ENCODE peak calls at places on chromosomes 4 and X, in seven cellular contexts. U, Z, T, J, N, G and Q are unnamed samples.

GRCh38 chr4:92359481-92359880 is 55.7 kb downstream of the GRID2 start:
- DNase-seq in Z (no peak), N (no peak), U (no peak), G (no peak), J (no peak), T (no peak), Q (no peak)

GRCh38 chr4:16129336-16129735 is 45.5 kb upstream of the PROM1 start:
- DNase-seq in N (no peak), Z (no peak), J (no peak), U (no peak), G (no peak), T (no peak), Q (no peak)

GRCh38 chrX:21408776-21409175 is 34.6 kb downstream of the CNKSR2 start:
- DNase-seq in N (no peak), T (no peak), G (no peak), U (no peak), Z (no peak), J (no peak), Q (no peak)

GRCh38 chrX:69618803-69619202 is 2.9 kb downstream of the EDA start:
- DNase-seq in G (peak; percentile 28), J (no peak), N (peak; percentile 4), T (no peak), U (no peak), Z (no peak), Q (no peak)

GRCh38 chr4:15368906-15369305 is 58.9 kb upstream of the C1QTNF7 start:
- DNase-seq in Z (no peak), T (no peak), G (peak; percentile 76), N (no peak), U (no peak), J (no peak), Q (no peak)

GRCh38 chrX:15566244-15566643 is 34.5 kb downstream of the ACE2 start:
- DNase-seq in N (no peak), Z (no peak), U (no peak), G (no peak), J (no peak), T (no peak), Q (no peak)

GRCh38 chr4:164902608-164903007 is 25.6 kb downstream of the APELA start:
- DNase-seq in J (no peak), T (no peak), G (no peak), U (no peak), N (no peak), Z (no peak), Q (no peak)

GRCh38 chr4:91935217-91935616 is 368.5 kb upstream of the GRID2 start:
- DNase-seq in J (no peak), G (no peak), Z (no peak), T (no peak), U (peak; percentile 52), N (no peak), Q (no peak)

GRCh38 chr4:151860561-151861093 is 99.8 kb upstream of the GATB start:
- DNase-seq in N (no peak), J (no peak), T (no peak), Z (no peak), U (no peak), G (no peak), Q (no peak)

GRCh38 chr4:146450524-146450923 is 71.2 kb downstream of the SLC10A7 start:
- DNase-seq in G (peak; percentile 30), J (no peak), N (no peak), T (no peak), Z (no peak), U (no peak), Q (no peak)

GRCh38 chr4:152983221-152983620 is 47.1 kb downstream of the FHDC1 start:
- DNase-seq in G (no peak), Z (no peak), J (no peak), T (no peak), U (peak; percentile 89), N (no peak), Q (no peak)

GRCh38 chr4:445410-445809 is 53.5 kb downstream of the ZNF721 start:
- DNase-seq in Z (no peak), U (no peak), N (no peak), G (no peak), T (no peak), J (no peak), Q (no peak)

GRCh38 chr4:93759506-93759905 is 69.0 kb upstream of the ATOH1 start:
- DNase-seq in J (no peak), U (no peak), G (no peak), Z (no peak), T (no peak), N (no peak), Q (no peak)

GRCh38 chrX:41695464-41695863 is 6.7 kb downstream of the GPR34 start:
- DNase-seq in N (no peak), U (no peak), T (no peak), J (no peak), G (peak; percentile 86), Z (no peak), Q (no peak)

GRCh38 chr4:87844476-87844875 is 11.7 kb downstream of the MEPE start:
- DNase-seq in J (no peak), Z (no peak), T (no peak), N (no peak), U (no peak), G (peak; percentile 24), Q (no peak)

GRCh38 chrX:153725039-153725831 is 579 bp downstream of the ABCD1 start:
- DNase-seq in T (no peak), Z (no peak), J (no peak), G (no peak), N (no peak), U (peak; percentile 65), Q (no peak)

GRCh38 chrX:123884809-123885408 is 25.1 kb downstream of the XIAP start:
- DNase-seq in U (no peak), J (no peak), G (peak; percentile 67), N (no peak), T (no peak), Z (no peak), Q (no peak)

GRCh38 chr4:1008840-1009646 is 2.4 kb upstream of the FGFRL1 start:
- DNase-seq in G (no peak), U (peak; percentile 79), J (peak; percentile 79), Z (peak; percentile 74), N (no peak), T (no peak), Q (no peak)

GRCh38 chr4:71586087-71586763 is 197.7 kb downstream of the GC start:
- DNase-seq in G (no peak), J (no peak), Z (no peak), T (no peak), U (no peak), N (no peak), Q (no peak)

GRCh38 chrX:114017086-114017485 is 566.8 kb upstream of the HTR2C start:
- DNase-seq in N (no peak), U (no peak), J (no peak), T (no peak), G (no peak), Z (no peak), Q (no peak)

GRCh38 chr4:40579983-40580382 is 49.7 kb downstream of the RBM47 start:
- DNase-seq in N (peak; percentile 96), T (no peak), U (no peak), Z (no peak), J (no peak), G (peak; percentile 21), Q (no peak)

GRCh38 chr4:92253986-92254671 is 49.6 kb upstream of the GRID2 start:
- DNase-seq in T (no peak), N (no peak), G (no peak), J (no peak), Z (no peak), U (peak; percentile 63), Q (no peak)

DNA sequence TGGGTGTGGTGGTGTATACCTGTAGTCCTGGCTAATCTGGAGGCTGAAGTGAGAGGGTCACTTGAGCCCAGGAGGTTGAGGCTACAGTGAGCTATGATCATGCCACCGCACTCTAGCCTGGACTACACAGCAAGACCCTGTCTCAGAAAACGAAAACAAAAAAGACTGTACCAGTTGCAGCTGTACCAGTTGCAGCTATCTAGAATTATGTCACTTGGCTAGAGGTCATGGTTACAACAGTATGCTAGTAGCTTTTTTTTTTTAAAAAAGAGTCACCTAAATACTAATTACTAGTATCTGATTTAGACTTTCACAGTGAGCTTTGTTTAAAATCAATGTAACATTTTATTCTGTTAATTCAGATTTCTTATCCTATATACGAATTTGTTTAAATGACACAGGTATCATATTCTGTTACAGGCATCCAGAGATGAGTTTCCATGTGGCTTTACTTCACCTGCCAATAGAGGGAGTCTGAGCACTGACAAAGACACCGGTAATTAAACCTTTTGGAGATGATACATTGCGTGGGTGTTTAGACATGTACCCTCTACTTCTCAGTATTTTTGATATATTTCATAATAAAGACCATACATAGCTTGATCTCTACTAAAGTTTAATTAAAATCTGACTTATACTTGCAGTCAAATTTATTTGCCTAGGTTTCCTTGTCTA is 100.2 kb upstream of the IL13RA1 start:
- DNase-seq in J (no peak), Z (no peak), U (no peak), N (peak; percentile 8), T (no peak), G (no peak), Q (no peak)
- TF ChIP-seq CTCF in J (peak; percentile 27), Z (no peak), U (peak; percentile 70), N (peak; percentile 65), T (peak; percentile 17), G (peak; percentile 28), Q (no peak)

GRCh38 chr4:157043131-157043530 is 32.8 kb upstream of the GLRB start:
- DNase-seq in G (peak; percentile 58), Z (no peak), N (peak; percentile 40), U (peak; percentile 73), T (no peak), J (no peak), Q (no peak)
- TF ChIP-seq CTCF in G (peak; percentile 47), Z (no peak), N (peak; percentile 55), U (peak; percentile 50), T (peak; percentile 13), J (no peak), Q (no peak)

DNA sequence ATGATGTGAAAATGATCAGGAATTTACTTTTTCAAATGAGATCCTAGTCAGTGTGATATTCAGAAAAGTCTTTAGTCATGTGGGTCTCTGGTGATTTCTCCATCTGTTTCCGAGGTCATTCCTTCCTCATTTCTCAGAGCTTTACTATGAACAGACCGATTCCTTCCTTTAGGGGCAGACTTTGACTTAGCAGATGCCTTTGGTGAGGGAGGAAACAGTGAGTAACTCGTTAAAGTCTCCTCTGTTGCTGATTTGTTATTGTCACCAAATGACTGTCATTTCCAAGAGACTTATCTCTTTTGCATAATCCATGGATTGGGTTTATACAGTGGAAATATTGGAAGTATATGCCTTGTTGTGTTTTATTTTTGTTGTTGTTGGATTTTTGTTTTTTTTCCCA is 76.2 kb upstream of the CD99 start:
- DNase-seq in Z (no peak), T (peak; percentile 43), J (no peak), G (peak; percentile 78), U (no peak), N (peak; percentile 58), Q (no peak)
- TF ChIP-seq CTCF in Z (peak; percentile 32), T (peak; percentile 65), J (peak; percentile 36), G (peak; percentile 64), U (peak; percentile 72), N (peak; percentile 62), Q (no peak)

DNA sequence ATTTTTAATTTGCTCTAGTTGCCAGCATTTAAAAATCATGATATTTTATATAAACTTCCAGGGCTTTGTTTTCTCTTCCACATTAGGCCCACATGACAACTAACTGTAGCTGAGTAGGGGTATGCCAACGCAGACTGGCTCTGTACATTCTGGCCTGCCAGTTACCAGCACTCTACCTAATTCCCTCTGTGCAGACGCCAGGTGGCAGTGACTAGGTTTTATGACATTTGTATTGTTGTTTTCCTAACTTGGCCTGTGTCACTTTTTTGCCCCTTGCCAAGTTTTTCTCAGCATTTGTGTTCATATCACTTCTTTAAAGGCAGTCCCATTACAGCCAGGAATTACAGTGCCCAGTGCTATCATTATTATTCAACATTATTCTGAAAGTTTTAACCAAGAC is 347.5 kb downstream of the NKX6-1 start:
- DNase-seq in T (no peak), G (no peak), U (no peak), Z (no peak), J (no peak), N (no peak), Q (no peak)
- TF ChIP-seq CTCF in T (no peak), G (no peak), U (no peak), Z (no peak), J (no peak), N (no peak), Q (no peak)

GRCh38 chr4:39390603-39391002 is 16.1 kb upstream of the KLB start:
- DNase-seq in Z (no peak), G (no peak), N (no peak), T (no peak), J (no peak), U (no peak), Q (no peak)
- TF ChIP-seq CTCF in Z (no peak), G (no peak), N (no peak), T (no peak), J (no peak), U (no peak), Q (no peak)